ENCODE peak calls at places on chromosomes 2 and 18, in six cellular contexts. One of them, this sample, is unnamed.

GRCh38 chr2:46937457-46937856 is 21.9 kb upstream of the MCFD2 start:
- DNase-seq in mammary epithelial cell: no peak
- DNase-seq in H9: no peak
- DNase-seq in pancreas: no peak
- DNase-seq in HFF-Myc: no peak
- DNase-seq in IMR-90: no peak
- DNase-seq in this sample: no peak

GRCh38 chr2:108573070-108573469 is 38.8 kb downstream of the LIMS1 start:
- DNase-seq in pancreas: no peak
- DNase-seq in IMR-90: peak
- DNase-seq in H9: no peak
- DNase-seq in mammary epithelial cell: peak
- DNase-seq in HFF-Myc: no peak
- DNase-seq in this sample: no peak

GRCh38 chr2:19738707-19739106 is 163.1 kb downstream of the TTC32 start:
- DNase-seq in HFF-Myc: no peak
- DNase-seq in IMR-90: peak
- DNase-seq in H9: no peak
- DNase-seq in pancreas: peak
- DNase-seq in mammary epithelial cell: no peak
- DNase-seq in this sample: no peak

GRCh38 chr2:42132066-42132965 is 36.8 kb upstream of the EML4 start:
- DNase-seq in HFF-Myc: no peak
- DNase-seq in pancreas: no peak
- DNase-seq in H9: no peak
- DNase-seq in IMR-90: peak
- DNase-seq in mammary epithelial cell: peak
- DNase-seq in this sample: no peak

GRCh38 chr2:175808858-175809257 is 193.2 kb downstream of the LNPK start:
- DNase-seq in pancreas: no peak
- DNase-seq in mammary epithelial cell: no peak
- DNase-seq in IMR-90: no peak
- DNase-seq in H9: no peak
- DNase-seq in HFF-Myc: no peak
- DNase-seq in this sample: no peak

GRCh38 chr2:36507408-36507812 is 90.6 kb downstream of the FEZ2 start:
- DNase-seq in HFF-Myc: peak
- DNase-seq in mammary epithelial cell: peak
- DNase-seq in IMR-90: peak
- DNase-seq in H9: peak
- DNase-seq in pancreas: peak
- DNase-seq in this sample: no peak

GRCh38 chr2:179826297-179826696 is 35.1 kb downstream of the ZNF385B start:
- DNase-seq in HFF-Myc: no peak
- DNase-seq in mammary epithelial cell: no peak
- DNase-seq in H9: no peak
- DNase-seq in IMR-90: no peak
- DNase-seq in pancreas: no peak
- DNase-seq in this sample: no peak

GRCh38 chr2:8737571-8738175 is 55.8 kb downstream of the ID2 start:
- DNase-seq in pancreas: no peak
- DNase-seq in H9: no peak
- DNase-seq in HFF-Myc: no peak
- DNase-seq in IMR-90: peak
- DNase-seq in mammary epithelial cell: peak
- DNase-seq in this sample: no peak

GRCh38 chr2:56191617-56192016 is 7.8 kb downstream of the CCDC85A start:
- DNase-seq in mammary epithelial cell: peak
- DNase-seq in HFF-Myc: no peak
- DNase-seq in IMR-90: peak
- DNase-seq in H9: peak
- DNase-seq in pancreas: no peak
- DNase-seq in this sample: no peak

GRCh38 chr2:98749053-98749450 is 18.1 kb upstream of the MGAT4A start:
- DNase-seq in HFF-Myc: no peak
- DNase-seq in mammary epithelial cell: no peak
- DNase-seq in IMR-90: no peak
- DNase-seq in H9: no peak
- DNase-seq in pancreas: no peak
- DNase-seq in this sample: no peak

GRCh38 chr2:158931577-158931976 is 36.9 kb upstream of the TANC1 start:
- DNase-seq in mammary epithelial cell: peak
- DNase-seq in HFF-Myc: peak
- DNase-seq in pancreas: no peak
- DNase-seq in IMR-90: peak
- DNase-seq in H9: no peak
- DNase-seq in this sample: no peak

GRCh38 chr18:11857177-11857887 is 6.1 kb downstream of the CHMP1B start:
- DNase-seq in mammary epithelial cell: peak
- DNase-seq in IMR-90: peak
- DNase-seq in HFF-Myc: peak
- DNase-seq in pancreas: peak
- DNase-seq in H9: peak
- DNase-seq in this sample: no peak

GRCh38 chr2:172704072-172704936 is 31.3 kb upstream of the RAPGEF4 start:
- DNase-seq in IMR-90: peak
- DNase-seq in mammary epithelial cell: peak
- DNase-seq in pancreas: no peak
- DNase-seq in HFF-Myc: peak
- DNase-seq in H9: no peak
- DNase-seq in this sample: no peak

GRCh38 chr2:201358684-201359083 is 1.5 kb upstream of the FLACC1 start:
- DNase-seq in pancreas: no peak
- DNase-seq in IMR-90: peak
- DNase-seq in mammary epithelial cell: peak
- DNase-seq in HFF-Myc: peak
- DNase-seq in H9: no peak
- DNase-seq in this sample: no peak

GRCh38 chr2:134124047-134124753 is 129.7 kb upstream of the MGAT5 start:
- DNase-seq in HFF-Myc: no peak
- DNase-seq in pancreas: no peak
- DNase-seq in IMR-90: peak
- DNase-seq in H9: no peak
- DNase-seq in mammary epithelial cell: no peak
- DNase-seq in this sample: no peak

GRCh38 chr2:30629866-30630265 is 177.4 kb downstream of the CAPN13 start:
- DNase-seq in mammary epithelial cell: no peak
- DNase-seq in pancreas: no peak
- DNase-seq in H9: no peak
- DNase-seq in IMR-90: peak
- DNase-seq in HFF-Myc: no peak
- DNase-seq in this sample: no peak

GRCh38 chr18:32072321-32072720 is 19.4 kb upstream of the RNF138 start:
- DNase-seq in pancreas: no peak
- DNase-seq in mammary epithelial cell: no peak
- DNase-seq in HFF-Myc: no peak
- DNase-seq in IMR-90: no peak
- DNase-seq in H9: no peak
- DNase-seq in this sample: no peak

GRCh38 chr2:171627412-171627811 is 59.9 kb upstream of the DYNC1I2 start:
- DNase-seq in H9: no peak
- DNase-seq in HFF-Myc: no peak
- DNase-seq in mammary epithelial cell: no peak
- DNase-seq in pancreas: no peak
- DNase-seq in IMR-90: no peak
- DNase-seq in this sample: no peak

GRCh38 chr2:229033816-229034215 is 237.3 kb downstream of the PID1 start:
- DNase-seq in pancreas: no peak
- DNase-seq in HFF-Myc: no peak
- DNase-seq in H9: no peak
- DNase-seq in IMR-90: no peak
- DNase-seq in mammary epithelial cell: peak
- DNase-seq in this sample: no peak

GRCh38 chr2:96867756-96868554 is 1.9 kb downstream of the SEMA4C start:
- DNase-seq in HFF-Myc: no peak
- DNase-seq in IMR-90: no peak
- DNase-seq in pancreas: no peak
- DNase-seq in mammary epithelial cell: peak
- DNase-seq in H9: no peak
- DNase-seq in this sample: peak

GRCh38 chr18:59697236-59697932 is at the start of gene CCBE1:
- DNase-seq in mammary epithelial cell: peak
- DNase-seq in IMR-90: peak
- DNase-seq in HFF-Myc: no peak
- DNase-seq in H9: peak
- DNase-seq in pancreas: peak
- DNase-seq in this sample: no peak

DNA sequence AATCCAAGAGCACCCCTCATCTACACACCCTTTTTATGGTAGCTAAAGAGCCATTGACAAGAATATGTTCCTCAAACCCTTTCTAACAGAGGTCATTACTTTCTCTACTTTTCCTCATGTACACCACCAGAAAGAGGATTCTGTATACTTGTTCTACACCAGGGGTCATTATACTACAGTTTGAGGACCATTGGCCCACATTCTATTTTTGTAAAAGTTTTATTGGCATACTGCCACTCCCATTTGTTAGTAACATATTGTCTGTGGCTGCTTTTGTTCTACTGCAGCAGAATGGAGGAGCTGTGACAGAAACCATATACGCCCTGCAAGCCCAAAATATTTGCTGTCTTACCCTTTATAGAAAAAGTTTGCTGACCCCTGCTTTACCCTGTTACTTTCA is 14.3 kb downstream of the HTR2B start:
- DNase-seq in mammary epithelial cell: no peak
- DNase-seq in HFF-Myc: peak
- DNase-seq in IMR-90: peak
- DNase-seq in H9: no peak
- DNase-seq in pancreas: no peak
- DNase-seq in this sample: no peak
- TF ChIP-seq CTCF in mammary epithelial cell: no peak
- TF ChIP-seq CTCF in HFF-Myc: peak
- TF ChIP-seq CTCF in IMR-90: peak
- TF ChIP-seq CTCF in H9: no peak
- TF ChIP-seq CTCF in pancreas: no peak
- TF ChIP-seq CTCF in this sample: no peak

DNA sequence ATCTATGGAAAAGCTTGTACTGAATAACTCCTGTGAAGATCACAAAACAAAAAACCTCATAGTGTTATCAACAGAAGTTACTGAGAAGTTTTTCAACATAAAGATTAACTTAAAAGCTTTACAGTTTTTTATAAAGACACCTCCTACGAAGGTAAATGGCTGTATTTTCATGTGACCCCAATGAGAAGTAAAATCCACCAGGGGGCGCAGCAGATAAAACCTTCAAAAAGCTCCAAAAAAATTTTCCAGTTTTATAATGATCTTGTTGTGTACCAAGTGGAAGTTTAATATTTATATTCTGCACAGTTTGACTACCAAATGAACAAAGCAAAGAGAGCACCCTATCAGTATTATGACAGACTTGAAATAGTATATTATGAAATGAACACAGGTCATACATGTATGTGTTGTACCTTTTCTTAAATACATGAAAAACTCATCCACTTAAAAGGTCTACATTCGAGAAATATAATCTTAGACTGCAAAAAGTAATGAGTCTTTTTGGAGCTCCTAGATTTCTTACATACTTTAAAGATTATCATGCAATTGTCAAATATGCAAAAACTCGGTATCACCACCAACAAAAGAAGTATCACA is 38.5 kb downstream of the PNO1 start:
- DNase-seq in HFF-Myc: no peak
- DNase-seq in pancreas: no peak
- DNase-seq in mammary epithelial cell: peak
- DNase-seq in H9: no peak
- DNase-seq in IMR-90: peak
- DNase-seq in this sample: no peak
- TF ChIP-seq CTCF in HFF-Myc: peak
- TF ChIP-seq CTCF in pancreas: peak
- TF ChIP-seq CTCF in mammary epithelial cell: peak
- TF ChIP-seq CTCF in H9: peak
- TF ChIP-seq CTCF in IMR-90: peak
- TF ChIP-seq CTCF in this sample: peak

DNA sequence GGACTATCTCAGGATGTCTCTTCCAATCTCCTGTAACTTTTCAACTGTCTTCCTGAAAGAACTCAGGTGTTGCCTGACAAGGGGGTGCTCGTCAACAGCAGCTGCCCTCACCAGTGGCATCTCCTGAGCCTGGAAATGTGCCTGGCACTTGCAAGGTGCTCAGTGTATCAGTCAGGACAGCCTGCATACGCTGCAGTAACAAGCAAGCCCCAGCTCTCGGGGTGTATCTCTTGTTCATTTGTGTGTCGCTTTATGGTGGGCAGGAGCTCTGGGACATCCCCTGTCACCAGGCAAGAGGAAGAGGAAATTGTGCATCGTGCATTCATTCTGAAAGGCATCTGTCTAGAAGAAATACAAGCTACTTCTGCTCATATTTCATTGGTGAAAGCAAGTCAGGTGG is 263.1 kb downstream of the DCDC2C start:
- DNase-seq in H9: no peak
- DNase-seq in mammary epithelial cell: no peak
- DNase-seq in IMR-90: no peak
- DNase-seq in HFF-Myc: no peak
- DNase-seq in pancreas: no peak
- DNase-seq in this sample: no peak
- TF ChIP-seq CTCF in H9: no peak
- TF ChIP-seq CTCF in mammary epithelial cell: no peak
- TF ChIP-seq CTCF in IMR-90: no peak
- TF ChIP-seq CTCF in HFF-Myc: no peak
- TF ChIP-seq CTCF in pancreas: no peak
- TF ChIP-seq CTCF in this sample: no peak

DNA sequence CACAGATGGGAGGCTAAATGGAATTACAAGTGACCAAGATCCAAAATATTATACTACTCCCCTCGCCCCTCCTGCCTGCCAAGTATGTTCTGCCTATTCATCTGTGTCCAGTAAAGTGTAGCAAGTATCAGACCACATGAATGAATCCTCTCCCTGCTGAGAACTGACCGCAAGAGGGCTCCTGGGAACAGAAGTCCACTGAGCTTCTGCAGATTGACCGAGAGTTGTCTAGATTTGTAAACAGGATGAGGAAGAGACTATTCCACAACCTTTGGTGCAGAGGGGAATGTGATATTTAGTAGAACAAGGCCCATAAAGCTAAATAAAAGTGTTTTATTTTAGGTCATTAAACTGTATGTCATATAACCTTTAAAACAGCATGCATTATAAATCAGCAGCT is 376.9 kb downstream of the DCC start:
- DNase-seq in HFF-Myc: no peak
- DNase-seq in mammary epithelial cell: no peak
- DNase-seq in pancreas: peak
- DNase-seq in H9: no peak
- DNase-seq in IMR-90: peak
- DNase-seq in this sample: no peak
- TF ChIP-seq CTCF in HFF-Myc: no peak
- TF ChIP-seq CTCF in mammary epithelial cell: no peak
- TF ChIP-seq CTCF in pancreas: peak
- TF ChIP-seq CTCF in H9: peak
- TF ChIP-seq CTCF in IMR-90: peak
- TF ChIP-seq CTCF in this sample: no peak

GRCh38 chr18:79657342-79657996 is 22.1 kb upstream of the CTDP1 start:
- DNase-seq in HFF-Myc: no peak
- DNase-seq in mammary epithelial cell: peak
- DNase-seq in H9: peak
- DNase-seq in IMR-90: no peak
- DNase-seq in pancreas: no peak
- DNase-seq in this sample: no peak
- TF ChIP-seq CTCF in HFF-Myc: no peak
- TF ChIP-seq CTCF in mammary epithelial cell: no peak
- TF ChIP-seq CTCF in H9: peak
- TF ChIP-seq CTCF in IMR-90: no peak
- TF ChIP-seq CTCF in pancreas: no peak
- TF ChIP-seq CTCF in this sample: no peak

DNA sequence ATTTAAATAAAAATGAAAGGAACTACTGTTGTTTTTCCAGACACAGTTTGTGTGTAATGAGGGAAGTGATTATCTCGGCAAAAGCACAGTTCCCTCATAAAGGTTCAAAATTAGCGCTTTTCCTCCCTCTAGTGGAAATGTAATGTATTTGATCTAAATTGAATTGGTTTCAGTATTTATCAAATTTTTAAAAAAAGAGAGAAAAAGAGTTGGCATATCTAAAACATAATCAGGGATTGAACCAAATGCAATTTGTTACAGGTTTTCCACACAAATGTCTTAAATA is 37.5 kb downstream of the CMPK2 start:
- DNase-seq in IMR-90: peak
- DNase-seq in mammary epithelial cell: no peak
- DNase-seq in pancreas: no peak
- DNase-seq in H9: no peak
- DNase-seq in HFF-Myc: no peak
- DNase-seq in this sample: no peak
- TF ChIP-seq CTCF in IMR-90: peak
- TF ChIP-seq CTCF in mammary epithelial cell: peak
- TF ChIP-seq CTCF in pancreas: peak
- TF ChIP-seq CTCF in H9: peak
- TF ChIP-seq CTCF in HFF-Myc: peak
- TF ChIP-seq CTCF in this sample: peak